ENCODE peak calls at places on chromosomes 1 and 21, in seven cellular contexts. L, C, V, Q, B, P and F are unnamed samples.

GRCh38 chr1:47688631-47689296 is 250.9 kb downstream of the FOXD2 start:
- DNase-seq in L (peak), C (no peak), V (no peak), Q (no peak), B (no peak), P (no peak), F (peak)

GRCh38 chr1:186082235-186082937 is 292.7 kb downstream of the TPR start:
- DNase-seq in L (no peak), C (peak), V (peak), Q (peak), B (peak), P (peak), F (no peak)

GRCh38 chr1:248850124-248850523 is 8.8 kb downstream of the ZNF692 start:
- DNase-seq in L (no peak), C (peak), V (no peak), Q (no peak), B (no peak), P (no peak), F (no peak)

GRCh38 chr1:41566274-41566885 is 81.9 kb upstream of the EDN2 start:
- DNase-seq in L (no peak), C (no peak), V (no peak), Q (no peak), B (no peak), P (no peak), F (no peak)

GRCh38 chr1:98177751-98178150 is 256.9 kb upstream of the DPYD start:
- DNase-seq in L (no peak), C (no peak), V (peak), Q (no peak), B (no peak), P (no peak), F (no peak)

GRCh38 chr1:168894397-168894796 is 165.4 kb upstream of the DPT start:
- DNase-seq in L (no peak), C (no peak), V (no peak), Q (no peak), B (no peak), P (no peak), F (no peak)

GRCh38 chr1:65235867-65236805 is 73.2 kb upstream of the DNAJC6 start:
- DNase-seq in L (no peak), C (peak), V (peak), Q (peak), B (peak), P (peak), F (no peak)

GRCh38 chr1:22329171-22329540 is 122.5 kb upstream of the ZBTB40 start:
- DNase-seq in L (no peak), C (no peak), V (no peak), Q (no peak), B (no peak), P (no peak), F (peak)

GRCh38 chr1:203628997-203629508 is 2.4 kb downstream of the ATP2B4 start:
- DNase-seq in L (peak), C (peak), V (no peak), Q (no peak), B (no peak), P (no peak), F (no peak)

GRCh38 chr1:221994274-221994698 is 252.4 kb upstream of the DUSP10 start:
- DNase-seq in L (no peak), C (no peak), V (peak), Q (no peak), B (no peak), P (no peak), F (no peak)

GRCh38 chr1:229253170-229253974 is 17.5 kb upstream of the RAB4A start:
- DNase-seq in L (no peak), C (peak), V (peak), Q (peak), B (no peak), P (peak), F (peak)

GRCh38 chr1:48203287-48203900 is 19.1 kb upstream of the SLC5A9 start:
- DNase-seq in L (no peak), C (peak), V (peak), Q (peak), B (peak), P (peak), F (no peak)

GRCh38 chr1:207659545-207660148 is 14.7 kb downstream of the CR1L start:
- DNase-seq in L (no peak), C (peak), V (no peak), Q (no peak), B (no peak), P (no peak), F (no peak)

GRCh38 chr1:150578278-150579109 is 916 bp downstream of the MCL1 start:
- DNase-seq in L (no peak), C (peak), V (peak), Q (peak), B (no peak), P (peak), F (no peak)

GRCh38 chr21:38351961-38352521 is 95.2 kb downstream of the KCNJ15 start:
- DNase-seq in L (no peak), C (peak), V (peak), Q (peak), B (no peak), P (peak), F (no peak)

GRCh38 chr1:67723620-67724019 is 38.6 kb downstream of the GADD45A start:
- DNase-seq in L (no peak), C (no peak), V (peak), Q (no peak), B (no peak), P (no peak), F (no peak)

GRCh38 chr1:195999022-195999421 is 609.2 kb downstream of the KCNT2 start:
- DNase-seq in L (no peak), C (no peak), V (no peak), Q (no peak), B (no peak), P (no peak), F (no peak)

GRCh38 chr1:6599141-6599975 is 3.3 kb downstream of the KLHL21 start:
- DNase-seq in L (no peak), C (peak), V (no peak), Q (no peak), B (no peak), P (no peak), F (no peak)

GRCh38 chr1:12339861-12340557 is 110.2 kb downstream of the VPS13D start:
- DNase-seq in L (no peak), C (no peak), V (no peak), Q (no peak), B (no peak), P (no peak), F (no peak)

GRCh38 chr21:43210454-43211084 is 41.8 kb downstream of the CRYAA start:
- DNase-seq in L (no peak), C (no peak), V (no peak), Q (no peak), B (no peak), P (no peak), F (no peak)

GRCh38 chr1:241635556-241636179 is 4.5 kb downstream of the CHML start:
- DNase-seq in L (no peak), C (no peak), V (no peak), Q (no peak), B (no peak), P (no peak), F (no peak)

GRCh38 chr1:77796695-77797405 is 17.4 kb downstream of the MIGA1 start:
- DNase-seq in L (no peak), C (peak), V (no peak), Q (no peak), B (no peak), P (no peak), F (no peak)

GRCh38 chr1:247184254-247184653 is 12.4 kb upstream of the ZNF124 start:
- DNase-seq in L (no peak), C (no peak), V (no peak), Q (no peak), B (no peak), P (no peak), F (no peak)

GRCh38 chr1:162206749-162207635 is 137.5 kb downstream of the NOS1AP start:
- DNase-seq in L (no peak), C (peak), V (no peak), Q (no peak), B (no peak), P (no peak), F (no peak)

GRCh38 chr1:74508449-74508848 is 4.0 kb downstream of the LRRC53 start:
- DNase-seq in L (no peak), C (no peak), V (no peak), Q (no peak), B (no peak), P (peak), F (peak)

GRCh38 chr1:58763214-58763613 is 20.6 kb downstream of the JUN start:
- DNase-seq in L (no peak), C (no peak), V (peak), Q (peak), B (no peak), P (no peak), F (no peak)

GRCh38 chr1:109882288-109883245 is 28.1 kb upstream of the CSF1 start:
- DNase-seq in L (no peak), C (no peak), V (no peak), Q (no peak), B (no peak), P (no peak), F (no peak)
- H3K9ac ChIP-seq in L (no peak), C (no peak), V (no peak), Q (no peak), B (no peak), P (no peak), F (no peak)

GRCh38 chr1:155260276-155260675 is 1.9 kb downstream of the SCAMP3 start:
- DNase-seq in L (no peak), C (no peak), V (no peak), Q (no peak), B (no peak), P (no peak), F (no peak)
- H2BK5ac ChIP-seq in L (no peak), C (no peak), V (no peak), Q (no peak), B (no peak), P (no peak), F (no peak)

GRCh38 chr1:1132928-1133750 is 17.2 kb upstream of the C1orf159 start:
- DNase-seq in L (no peak), C (no peak), V (peak), Q (no peak), B (no peak), P (no peak), F (no peak)

GRCh38 chr1:1134300-1134961 is 18.5 kb upstream of the C1orf159 start:
- DNase-seq in L (no peak), C (no peak), V (no peak), Q (no peak), B (no peak), P (no peak), F (no peak)

GRCh38 chr1:1137256-1138045 is 21.6 kb upstream of the C1orf159 start:
- DNase-seq in L (no peak), C (no peak), V (no peak), Q (no peak), B (no peak), P (no peak), F (no peak)

GRCh38 chr1:1136547-1137230 is 20.8 kb upstream of the C1orf159 start:
- DNase-seq in L (peak), C (no peak), V (no peak), Q (no peak), B (no peak), P (no peak), F (no peak)

GRCh38 chr1:1135339-1136111 is 19.6 kb upstream of the C1orf159 start:
- DNase-seq in L (no peak), C (no peak), V (no peak), Q (no peak), B (no peak), P (peak), F (no peak)
- H3K9ac ChIP-seq in L (no peak), C (no peak), V (no peak), Q (no peak), B (no peak), P (no peak), F (no peak)

DNA sequence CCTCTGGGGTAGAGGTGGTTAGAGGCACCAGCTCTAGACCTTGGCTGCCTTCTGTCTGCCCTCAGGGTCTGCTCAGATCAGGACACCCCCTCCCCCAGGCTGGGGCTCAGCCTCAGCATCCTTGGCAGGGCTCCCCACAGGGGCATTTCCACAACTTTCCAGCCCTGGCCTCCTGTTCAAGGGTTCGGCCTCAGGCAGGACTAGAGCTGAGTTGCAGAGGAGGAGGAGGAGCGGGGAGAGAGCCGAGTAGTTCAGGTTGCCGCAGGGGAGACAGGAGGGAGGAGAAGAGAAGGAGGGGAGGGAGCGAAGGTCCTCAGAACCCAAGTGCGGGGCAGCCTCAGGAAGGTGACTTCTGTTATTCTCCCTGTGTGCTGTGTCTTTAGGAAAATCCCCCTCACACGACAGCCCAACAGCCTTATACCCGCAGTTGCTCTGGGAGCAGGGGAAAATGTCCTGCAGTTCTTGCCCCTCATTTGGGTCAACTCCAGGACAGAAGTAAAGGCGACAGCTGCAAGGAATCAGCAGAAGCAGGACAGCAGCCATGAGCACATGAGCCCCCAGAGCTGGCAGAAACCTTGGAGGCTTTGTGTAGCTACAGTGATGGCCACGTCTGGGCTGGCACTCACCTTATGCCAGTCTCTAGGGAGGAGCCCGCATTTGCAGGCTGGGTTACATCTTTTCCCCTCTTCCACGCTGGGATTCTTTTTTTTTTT is 46.5 kb upstream of the TENT5B start:
- DNase-seq in L (peak), C (no peak), V (no peak), Q (no peak), B (no peak), P (peak), F (peak)
- H2BK5ac ChIP-seq in L (peak), C (no peak), V (no peak), Q (no peak), B (peak), P (no peak), F (no peak)

DNA sequence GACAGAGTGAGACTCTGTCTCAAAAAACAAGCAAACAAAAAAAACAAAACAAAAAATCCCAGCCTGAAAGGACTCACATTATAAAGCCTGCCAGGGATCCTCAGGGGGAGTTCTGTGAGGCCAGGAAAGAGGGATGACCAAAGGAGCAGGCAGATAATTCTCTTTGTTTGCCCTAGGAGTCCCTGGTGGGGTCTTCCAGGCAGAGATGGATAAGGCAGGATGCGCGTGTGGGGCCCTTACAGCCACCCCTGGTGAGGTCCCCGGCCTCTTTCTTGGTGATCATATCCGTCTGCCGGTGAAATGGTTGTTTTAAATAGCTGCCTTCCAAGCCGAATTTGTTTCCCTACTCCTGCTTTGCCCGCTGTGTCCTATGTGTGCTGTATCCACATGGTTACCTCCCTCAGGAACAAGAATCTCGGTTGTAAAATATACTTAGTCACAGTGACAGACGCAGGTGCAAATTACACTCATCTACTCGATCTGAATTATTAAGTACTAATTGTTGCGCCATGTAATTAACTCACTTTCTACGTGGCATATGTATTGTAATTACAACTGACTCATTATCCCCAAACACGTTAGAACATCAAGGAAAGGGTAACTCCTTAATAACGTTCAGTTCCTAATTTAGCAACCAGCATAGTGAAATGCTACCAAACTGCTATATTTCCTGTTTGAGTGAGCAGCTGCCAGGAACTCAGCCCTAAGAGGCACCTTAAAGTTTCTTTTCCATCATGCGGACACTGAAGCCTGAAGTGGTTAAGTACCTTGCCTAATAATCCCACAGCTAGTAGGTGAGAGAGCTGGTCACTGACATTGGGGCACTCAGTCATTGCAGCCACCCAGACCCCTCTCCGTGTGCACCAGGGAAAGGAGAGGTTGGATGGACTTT is 106.4 kb downstream of the ZSCAN20 start:
- DNase-seq in L (no peak), C (no peak), V (no peak), Q (no peak), B (no peak), P (no peak), F (no peak)
- H3K9ac ChIP-seq in L (no peak), C (no peak), V (no peak), Q (no peak), B (no peak), P (no peak), F (no peak)

GRCh38 chr1:2425875-2426274 is 13.5 kb upstream of the PEX10 start:
- DNase-seq in L (no peak), C (no peak), V (no peak), Q (no peak), B (no peak), P (no peak), F (no peak)

GRCh38 chr1:2428490-2428889 is 16.1 kb upstream of the PEX10 start:
- DNase-seq in L (no peak), C (no peak), V (no peak), Q (no peak), B (no peak), P (no peak), F (no peak)

GRCh38 chr1:2429780-2430591 is 17.6 kb upstream of the PEX10 start:
- DNase-seq in L (no peak), C (peak), V (no peak), Q (no peak), B (no peak), P (peak), F (peak)

GRCh38 chr1:2427976-2428375 is 15.6 kb upstream of the PEX10 start:
- DNase-seq in L (no peak), C (no peak), V (no peak), Q (no peak), B (no peak), P (no peak), F (no peak)

GRCh38 chr1:2427051-2427450 is 14.7 kb upstream of the PEX10 start:
- DNase-seq in L (no peak), C (no peak), V (no peak), Q (no peak), B (no peak), P (no peak), F (no peak)
- H2BK5ac ChIP-seq in L (no peak), C (no peak), V (no peak), Q (no peak), B (peak), P (no peak), F (no peak)

GRCh38 chr1:9068971-9069323 is 488 bp downstream of the SLC2A5 start:
- DNase-seq in L (no peak), C (peak), V (no peak), Q (no peak), B (no peak), P (no peak), F (no peak)
- H3K9ac ChIP-seq in L (no peak), C (no peak), V (peak), Q (peak), B (no peak), P (no peak), F (no peak)

GRCh38 chr1:9706178-9706577 is 54.6 kb downstream of the PIK3CD start:
- DNase-seq in L (no peak), C (no peak), V (no peak), Q (no peak), B (no peak), P (no peak), F (no peak)
- H2BK5ac ChIP-seq in L (no peak), C (no peak), V (no peak), Q (no peak), B (no peak), P (no peak), F (no peak)

GRCh38 chr1:21296509-21297354 is 6.5 kb upstream of the ECE1 start:
- DNase-seq in L (no peak), C (no peak), V (no peak), Q (no peak), B (no peak), P (no peak), F (no peak)

GRCh38 chr1:21294266-21295058 is 4.2 kb upstream of the ECE1 start:
- DNase-seq in L (no peak), C (peak), V (no peak), Q (peak), B (no peak), P (no peak), F (no peak)

GRCh38 chr1:21295059-21295401 is 4.8 kb upstream of the ECE1 start:
- DNase-seq in L (no peak), C (peak), V (peak), Q (peak), B (no peak), P (no peak), F (no peak)

GRCh38 chr1:21293537-21294265 is 3.4 kb upstream of the ECE1 start:
- DNase-seq in L (no peak), C (no peak), V (no peak), Q (no peak), B (no peak), P (no peak), F (no peak)

DNA sequence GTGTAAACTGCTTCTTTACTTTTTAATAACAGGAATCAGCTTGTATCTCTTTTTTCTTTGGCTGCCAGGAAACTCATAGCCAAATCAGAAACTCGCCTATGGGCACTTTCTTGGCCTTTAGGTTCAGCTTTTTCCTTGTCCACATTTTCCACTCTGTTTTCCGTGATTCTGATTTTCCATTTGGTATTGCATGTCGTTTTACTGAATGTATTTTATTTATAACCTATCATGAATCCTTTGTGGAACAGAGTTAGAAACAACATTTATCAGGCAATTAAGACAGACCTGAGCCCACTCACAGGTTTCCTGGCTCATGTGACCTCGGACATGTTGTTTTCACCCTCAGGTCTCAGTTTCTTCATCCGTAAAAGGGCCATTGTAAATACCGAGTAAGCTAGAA is 5.3 kb upstream of the ECE1 start:
- DNase-seq in L (no peak), C (no peak), V (no peak), Q (no peak), B (no peak), P (no peak), F (no peak)
- H3K9ac ChIP-seq in L (no peak), C (no peak), V (no peak), Q (no peak), B (no peak), P (no peak), F (no peak)